ENCODE peak calls at places on chromosomes 3 and 15, in nine cellular contexts. One of them, this sample, is unnamed.

GRCh38 chr3:23128655-23129054 is 74.5 kb upstream of the UBE2E2 start:
- DNase-seq in HepG2: no peak
- DNase-seq in A549: no peak
- DNase-seq in HCT116: no peak
- DNase-seq in K562: no peak
- DNase-seq in GM23338: no peak
- DNase-seq in Panc1: no peak
- DNase-seq in HL-60: no peak
- DNase-seq in SK-N-SH: no peak
- DNase-seq in this sample: no peak

GRCh38 chr3:52233108-52233591 is 5.8 kb downstream of the TWF2 start:
- DNase-seq in HepG2: no peak
- DNase-seq in A549: no peak
- DNase-seq in HCT116: no peak
- DNase-seq in K562: no peak
- DNase-seq in GM23338: no peak
- DNase-seq in Panc1: no peak
- DNase-seq in HL-60: no peak
- DNase-seq in SK-N-SH: no peak
- DNase-seq in this sample: no peak

GRCh38 chr3:48267782-48268181 is 26.9 kb downstream of the ZNF589 start:
- DNase-seq in HepG2: no peak
- DNase-seq in A549: no peak
- DNase-seq in HCT116: no peak
- DNase-seq in K562: no peak
- DNase-seq in GM23338: no peak
- DNase-seq in Panc1: no peak
- DNase-seq in HL-60: no peak
- DNase-seq in SK-N-SH: no peak
- DNase-seq in this sample: no peak

GRCh38 chr15:90033448-90033847 is 32.3 kb downstream of the ZNF710 start:
- DNase-seq in HepG2: no peak
- DNase-seq in A549: no peak
- DNase-seq in HCT116: no peak
- DNase-seq in K562: no peak
- DNase-seq in GM23338: no peak
- DNase-seq in Panc1: no peak
- DNase-seq in HL-60: no peak
- DNase-seq in SK-N-SH: no peak
- DNase-seq in this sample: no peak

GRCh38 chr3:170102421-170102820 is 64.6 kb downstream of the GPR160 start:
- DNase-seq in HepG2: no peak
- DNase-seq in A549: no peak
- DNase-seq in HCT116: no peak
- DNase-seq in K562: no peak
- DNase-seq in GM23338: no peak
- DNase-seq in Panc1: no peak
- DNase-seq in HL-60: no peak
- DNase-seq in SK-N-SH: no peak
- DNase-seq in this sample: no peak

GRCh38 chr3:124296416-124296815 is 304.5 kb upstream of the ROPN1 start:
- DNase-seq in HepG2: no peak
- DNase-seq in A549: no peak
- DNase-seq in HCT116: no peak
- DNase-seq in K562: no peak
- DNase-seq in GM23338: no peak
- DNase-seq in Panc1: no peak
- DNase-seq in HL-60: no peak
- DNase-seq in SK-N-SH: no peak
- DNase-seq in this sample: no peak

GRCh38 chr3:58117561-58118305 is 93.0 kb downstream of the DNASE1L3 start:
- DNase-seq in HepG2: no peak
- DNase-seq in A549: no peak
- DNase-seq in HCT116: no peak
- DNase-seq in K562: no peak
- DNase-seq in GM23338: no peak
- DNase-seq in Panc1: no peak
- DNase-seq in HL-60: no peak
- DNase-seq in SK-N-SH: no peak
- DNase-seq in this sample: no peak

GRCh38 chr3:53478166-53478830 is 16.1 kb upstream of the CACNA1D start:
- DNase-seq in HepG2: peak; percentile 98
- DNase-seq in A549: peak; percentile 19
- DNase-seq in HCT116: no peak
- DNase-seq in K562: no peak
- DNase-seq in GM23338: no peak
- DNase-seq in Panc1: no peak
- DNase-seq in HL-60: no peak
- DNase-seq in SK-N-SH: peak; percentile 45
- DNase-seq in this sample: no peak

GRCh38 chr3:143674100-143674968 is 173.9 kb downstream of the SLC9A9 start:
- DNase-seq in HepG2: peak; percentile 41
- DNase-seq in A549: peak; percentile 56
- DNase-seq in HCT116: peak; percentile 65
- DNase-seq in K562: peak; percentile 78
- DNase-seq in GM23338: peak; percentile 80
- DNase-seq in Panc1: peak; percentile 47
- DNase-seq in HL-60: peak; percentile 69
- DNase-seq in SK-N-SH: peak; percentile 48
- DNase-seq in this sample: peak; percentile 76

GRCh38 chr3:104102386-104102785 is 1264.3 kb upstream of the ALCAM start:
- DNase-seq in HepG2: peak; percentile 29
- DNase-seq in A549: peak; percentile 5
- DNase-seq in HCT116: peak; percentile 45
- DNase-seq in K562: peak; percentile 1
- DNase-seq in GM23338: peak; percentile 77
- DNase-seq in Panc1: peak; percentile 24
- DNase-seq in HL-60: peak; percentile 33
- DNase-seq in SK-N-SH: no peak
- DNase-seq in this sample: peak; percentile 23

GRCh38 chr3:55305714-55306485 is 181.2 kb downstream of the WNT5A start:
- DNase-seq in HepG2: no peak
- DNase-seq in A549: no peak
- DNase-seq in HCT116: no peak
- DNase-seq in K562: no peak
- DNase-seq in GM23338: no peak
- DNase-seq in Panc1: no peak
- DNase-seq in HL-60: no peak
- DNase-seq in SK-N-SH: no peak
- DNase-seq in this sample: no peak

GRCh38 chr3:102205647-102206046 is 229.2 kb upstream of the ZPLD1 start:
- DNase-seq in HepG2: no peak
- DNase-seq in A549: no peak
- DNase-seq in HCT116: no peak
- DNase-seq in K562: no peak
- DNase-seq in GM23338: no peak
- DNase-seq in Panc1: no peak
- DNase-seq in HL-60: no peak
- DNase-seq in SK-N-SH: no peak
- DNase-seq in this sample: no peak

GRCh38 chr3:4153771-4154170 is 149.4 kb upstream of the SETMAR start:
- DNase-seq in HepG2: no peak
- DNase-seq in A549: no peak
- DNase-seq in HCT116: no peak
- DNase-seq in K562: no peak
- DNase-seq in GM23338: no peak
- DNase-seq in Panc1: no peak
- DNase-seq in HL-60: no peak
- DNase-seq in SK-N-SH: no peak
- DNase-seq in this sample: no peak

GRCh38 chr15:90099868-90100854 is 2.1 kb downstream of the IDH2 start:
- DNase-seq in HepG2: peak; percentile 41
- DNase-seq in A549: no peak
- DNase-seq in HCT116: no peak
- DNase-seq in K562: no peak
- DNase-seq in GM23338: no peak
- DNase-seq in Panc1: no peak
- DNase-seq in HL-60: peak; percentile 83
- DNase-seq in SK-N-SH: no peak
- DNase-seq in this sample: no peak

GRCh38 chr15:55764398-55764797 is 21.4 kb upstream of the PRTG start:
- DNase-seq in HepG2: no peak
- DNase-seq in A549: no peak
- DNase-seq in HCT116: no peak
- DNase-seq in K562: no peak
- DNase-seq in GM23338: peak; percentile 41
- DNase-seq in Panc1: no peak
- DNase-seq in HL-60: no peak
- DNase-seq in SK-N-SH: no peak
- DNase-seq in this sample: no peak

GRCh38 chr3:146561879-146562278 is 17.5 kb upstream of the PLSCR1 start:
- DNase-seq in HepG2: no peak
- DNase-seq in A549: no peak
- DNase-seq in HCT116: peak; percentile 28
- DNase-seq in K562: no peak
- DNase-seq in GM23338: no peak
- DNase-seq in Panc1: no peak
- DNase-seq in HL-60: peak; percentile 5
- DNase-seq in SK-N-SH: no peak
- DNase-seq in this sample: no peak

DNA sequence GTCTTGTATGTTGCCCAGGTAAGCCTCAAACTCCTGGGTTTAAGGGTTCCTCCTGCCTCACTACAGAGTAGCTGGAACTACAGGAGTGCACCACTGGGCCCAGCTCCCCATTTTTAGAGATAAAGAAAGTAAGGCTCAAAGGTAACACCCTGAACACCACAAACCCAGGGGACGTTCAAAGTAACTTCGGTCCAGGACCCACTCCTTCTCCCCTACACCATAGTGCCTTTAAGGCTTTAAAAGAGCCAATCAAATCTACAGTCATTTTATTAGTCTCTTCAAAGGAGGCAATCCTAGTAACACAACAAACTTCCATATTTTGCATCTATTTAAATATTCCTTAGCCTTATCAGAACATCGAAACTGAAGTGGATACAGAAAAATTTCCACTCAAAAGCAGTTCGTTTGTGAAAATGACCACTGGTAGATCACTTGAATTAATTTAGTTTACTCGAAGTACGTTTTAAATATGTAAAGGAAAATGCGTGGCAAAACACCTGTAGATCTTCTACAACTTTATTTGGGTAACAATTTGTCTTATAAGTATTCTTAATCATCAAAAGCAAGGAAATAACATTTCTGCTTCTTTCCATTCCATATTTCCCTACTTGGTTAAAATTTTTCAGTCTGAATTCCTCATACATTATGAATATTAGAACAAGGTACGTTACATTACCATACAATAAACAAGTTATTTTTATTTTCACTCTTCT is 1.8 kb downstream of the STAG1 start:
- DNase-seq in HepG2: peak; percentile 9
- DNase-seq in A549: no peak
- DNase-seq in HCT116: no peak
- DNase-seq in K562: peak; percentile 53
- DNase-seq in GM23338: no peak
- DNase-seq in Panc1: no peak
- DNase-seq in HL-60: peak; percentile 24
- DNase-seq in SK-N-SH: no peak
- DNase-seq in this sample: no peak
- TF ChIP-seq REST in HepG2: no peak
- TF ChIP-seq REST in A549: no peak
- TF ChIP-seq REST in HCT116: no peak
- TF ChIP-seq REST in K562: no peak
- TF ChIP-seq REST in GM23338: no peak
- TF ChIP-seq REST in Panc1: no peak
- TF ChIP-seq REST in HL-60: no peak
- TF ChIP-seq REST in SK-N-SH: no peak
- TF ChIP-seq REST in this sample: no peak

GRCh38 chr3:27578032-27578431 is 93.8 kb upstream of the SLC4A7 start:
- DNase-seq in HepG2: no peak
- DNase-seq in A549: no peak
- DNase-seq in HCT116: no peak
- DNase-seq in K562: no peak
- DNase-seq in GM23338: no peak
- DNase-seq in Panc1: no peak
- DNase-seq in HL-60: no peak
- DNase-seq in SK-N-SH: no peak
- DNase-seq in this sample: no peak
- TF ChIP-seq REST in HepG2: no peak
- TF ChIP-seq REST in A549: no peak
- TF ChIP-seq REST in HCT116: no peak
- TF ChIP-seq REST in K562: no peak
- TF ChIP-seq REST in GM23338: no peak
- TF ChIP-seq REST in Panc1: no peak
- TF ChIP-seq REST in HL-60: no peak
- TF ChIP-seq REST in SK-N-SH: no peak
- TF ChIP-seq REST in this sample: no peak

DNA sequence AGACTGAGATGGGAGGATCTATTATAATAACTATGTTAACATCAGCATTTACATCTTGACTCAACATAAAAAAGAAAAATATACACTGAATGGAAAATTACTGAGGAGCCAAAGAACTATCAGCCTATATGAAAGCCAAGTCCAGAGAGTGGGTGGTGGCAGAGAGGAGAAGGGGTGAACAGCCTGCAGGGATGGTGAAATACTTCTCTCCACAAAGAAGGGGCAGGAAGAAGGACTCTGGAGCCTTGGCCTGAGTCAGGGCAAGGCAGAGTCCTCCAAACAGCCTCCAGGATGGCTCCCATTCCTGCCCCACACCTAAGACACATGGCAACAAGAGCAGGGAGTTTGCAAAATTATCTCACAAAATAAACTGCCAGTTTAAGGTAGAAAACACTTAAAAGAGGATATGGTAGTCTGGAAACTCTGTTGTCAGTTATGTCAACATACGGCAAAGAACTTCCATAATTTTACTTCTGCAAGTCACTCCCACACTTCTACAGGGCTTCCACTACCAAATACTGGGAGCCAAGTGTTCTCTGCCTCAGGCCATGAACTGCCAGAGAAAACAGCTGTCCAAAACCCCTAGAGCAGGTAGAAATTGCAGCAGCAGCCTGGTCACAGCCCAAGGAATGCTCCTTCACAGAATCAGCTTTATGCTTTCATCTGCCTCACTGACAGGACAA is 25.8 kb downstream of the HSPBAP1 start:
- DNase-seq in HepG2: no peak
- DNase-seq in A549: no peak
- DNase-seq in HCT116: no peak
- DNase-seq in K562: no peak
- DNase-seq in GM23338: no peak
- DNase-seq in Panc1: no peak
- DNase-seq in HL-60: peak; percentile 81
- DNase-seq in SK-N-SH: no peak
- DNase-seq in this sample: no peak
- TF ChIP-seq REST in HepG2: no peak
- TF ChIP-seq REST in A549: no peak
- TF ChIP-seq REST in HCT116: no peak
- TF ChIP-seq REST in K562: no peak
- TF ChIP-seq REST in GM23338: no peak
- TF ChIP-seq REST in Panc1: no peak
- TF ChIP-seq REST in HL-60: no peak
- TF ChIP-seq REST in SK-N-SH: no peak
- TF ChIP-seq REST in this sample: no peak

GRCh38 chr3:127764841-127765362 is 57.4 kb downstream of the MGLL start:
- DNase-seq in HepG2: no peak
- DNase-seq in A549: no peak
- DNase-seq in HCT116: no peak
- DNase-seq in K562: no peak
- DNase-seq in GM23338: no peak
- DNase-seq in Panc1: no peak
- DNase-seq in HL-60: no peak
- DNase-seq in SK-N-SH: no peak
- DNase-seq in this sample: peak; percentile 64
- TF ChIP-seq REST in HepG2: no peak
- TF ChIP-seq REST in A549: no peak
- TF ChIP-seq REST in HCT116: no peak
- TF ChIP-seq REST in K562: no peak
- TF ChIP-seq REST in GM23338: no peak
- TF ChIP-seq REST in Panc1: no peak
- TF ChIP-seq REST in HL-60: no peak
- TF ChIP-seq REST in SK-N-SH: no peak
- TF ChIP-seq REST in this sample: no peak

GRCh38 chr3:134251731-134252391 is 1.2 kb upstream of the RYK start:
- DNase-seq in HepG2: peak; percentile 31
- DNase-seq in A549: no peak
- DNase-seq in HCT116: no peak
- DNase-seq in K562: no peak
- DNase-seq in GM23338: peak; percentile 43
- DNase-seq in Panc1: no peak
- DNase-seq in HL-60: no peak
- DNase-seq in SK-N-SH: peak; percentile 16
- DNase-seq in this sample: no peak
- TF ChIP-seq REST in HepG2: no peak
- TF ChIP-seq REST in A549: no peak
- TF ChIP-seq REST in HCT116: no peak
- TF ChIP-seq REST in K562: no peak
- TF ChIP-seq REST in GM23338: no peak
- TF ChIP-seq REST in Panc1: no peak
- TF ChIP-seq REST in HL-60: no peak
- TF ChIP-seq REST in SK-N-SH: no peak
- TF ChIP-seq REST in this sample: no peak